ENCODE peak calls at places on chromosomes 2 and 18, in eight cellular contexts. V, X, A, M, C, L, O and Q are unnamed samples.

GRCh38 chr2:67883316-67884080 is 179.3 kb downstream of the C1D start:
- DNase-seq in V (no peak), X (no peak), A (no peak), M (peak; percentile 10), C (no peak), L (no peak), O (no peak), Q (no peak)

GRCh38 chr2:56713161-56713676 is 529.4 kb downstream of the CCDC85A start:
- DNase-seq in V (no peak), X (no peak), A (no peak), M (no peak), C (no peak), L (no peak), O (no peak), Q (no peak)

GRCh38 chr2:77552956-77553355 is 30.8 kb upstream of the LRRTM4 start:
- DNase-seq in V (no peak), X (no peak), A (no peak), M (no peak), C (no peak), L (no peak), O (no peak), Q (no peak)

GRCh38 chr2:188811522-188811921 is 162.7 kb upstream of the COL3A1 start:
- DNase-seq in V (no peak), X (no peak), A (no peak), M (no peak), C (no peak), L (no peak), O (no peak), Q (no peak)

GRCh38 chr2:149720615-149721014 is 133.0 kb upstream of the MMADHC start:
- DNase-seq in V (no peak), X (no peak), A (no peak), M (no peak), C (no peak), L (no peak), O (no peak), Q (no peak)

GRCh38 chr18:45954070-45954712 is 12.9 kb downstream of the EPG5 start:
- DNase-seq in V (no peak), X (no peak), A (no peak), M (no peak), C (peak; percentile 1), L (no peak), O (no peak), Q (no peak)

GRCh38 chr2:182867411-182868048 is 1.1 kb upstream of the FRZB start:
- DNase-seq in V (no peak), X (no peak), A (no peak), M (no peak), C (no peak), L (no peak), O (no peak), Q (no peak)

GRCh38 chr2:84458436-84459027 is 548 bp downstream of the SUCLG1 start:
- DNase-seq in V (no peak), X (no peak), A (no peak), M (peak; percentile 27), C (peak; percentile 7), L (no peak), O (peak; percentile 27), Q (peak; percentile 70)

GRCh38 chr2:207337234-207338219 is 171.8 kb upstream of the KLF7 start:
- DNase-seq in V (no peak), X (no peak), A (no peak), M (no peak), C (peak; percentile 63), L (no peak), O (peak; percentile 49), Q (no peak)

GRCh38 chr2:24360050-24360962 is at the start of gene ITSN2:
- DNase-seq in V (peak; percentile 79), X (peak; percentile 89), A (peak; percentile 82), M (peak; percentile 87), C (peak; percentile 84), L (peak; percentile 68), O (peak; percentile 76), Q (peak; percentile 88)

GRCh38 chr2:129318581-129319421 is 660.7 kb upstream of the RAB6C start:
- DNase-seq in V (no peak), X (no peak), A (no peak), M (no peak), C (peak; percentile 62), L (no peak), O (peak; percentile 11), Q (no peak)

GRCh38 chr2:205407984-205408383 is 274.3 kb upstream of the NRP2 start:
- DNase-seq in V (no peak), X (no peak), A (no peak), M (no peak), C (no peak), L (no peak), O (no peak), Q (no peak)

GRCh38 chr2:220090050-220090449 is 462.6 kb downstream of the SLC4A3 start:
- DNase-seq in V (no peak), X (no peak), A (no peak), M (no peak), C (peak; percentile 35), L (no peak), O (no peak), Q (no peak)

GRCh38 chr2:223970343-223971128 is 13.3 kb downstream of the MRPL44 start:
- DNase-seq in V (no peak), X (peak; percentile 74), A (peak; percentile 32), M (no peak), C (peak; percentile 64), L (no peak), O (no peak), Q (no peak)

GRCh38 chr2:230326453-230327417 is at the start of gene SP140L:
- DNase-seq in V (peak; percentile 66), X (no peak), A (peak; percentile 77), M (peak; percentile 85), C (peak; percentile 55), L (peak; percentile 55), O (peak; percentile 54), Q (peak; percentile 85)

GRCh38 chr2:239484571-239485355 is 83.9 kb upstream of the HDAC4 start:
- DNase-seq in V (no peak), X (no peak), A (no peak), M (no peak), C (no peak), L (no peak), O (no peak), Q (no peak)

GRCh38 chr2:212249451-212249850 is 289.2 kb downstream of the ERBB4 start:
- DNase-seq in V (no peak), X (no peak), A (no peak), M (no peak), C (peak; percentile 6), L (no peak), O (no peak), Q (no peak)

GRCh38 chr2:180979935-180980184 is 545 bp upstream of the UBE2E3 start:
- DNase-seq in V (no peak), X (no peak), A (no peak), M (no peak), C (no peak), L (no peak), O (no peak), Q (no peak)

GRCh38 chr18:24499814-24500601 is 39.6 kb downstream of the HRH4 start:
- DNase-seq in V (no peak), X (no peak), A (no peak), M (no peak), C (no peak), L (no peak), O (no peak), Q (no peak)

GRCh38 chr18:68467966-68468365 is 246.9 kb downstream of the TMX3 start:
- DNase-seq in V (no peak), X (no peak), A (no peak), M (no peak), C (no peak), L (no peak), O (no peak), Q (no peak)

GRCh38 chr2:234334146-234334545 is 162.7 kb downstream of the ARL4C start:
- DNase-seq in V (no peak), X (no peak), A (no peak), M (no peak), C (no peak), L (no peak), O (no peak), Q (no peak)

GRCh38 chr2:124248366-124248765 is 223.3 kb downstream of the CNTNAP5 start:
- DNase-seq in V (no peak), X (no peak), A (no peak), M (no peak), C (no peak), L (no peak), O (no peak), Q (no peak)

GRCh38 chr2:19664651-19665050 is 237.1 kb downstream of the TTC32 start:
- DNase-seq in V (no peak), X (no peak), A (no peak), M (no peak), C (no peak), L (no peak), O (no peak), Q (no peak)

GRCh38 chr2:46569061-46569560 is 89.7 kb downstream of the TMEM247 start:
- DNase-seq in V (no peak), X (no peak), A (no peak), M (no peak), C (no peak), L (peak; percentile 82), O (peak; percentile 27), Q (no peak)

GRCh38 chr2:8546319-8547283 is 135.3 kb upstream of the ID2 start:
- DNase-seq in V (peak; percentile 14), X (no peak), A (peak; percentile 18), M (no peak), C (no peak), L (no peak), O (no peak), Q (peak; percentile 17)

DNA sequence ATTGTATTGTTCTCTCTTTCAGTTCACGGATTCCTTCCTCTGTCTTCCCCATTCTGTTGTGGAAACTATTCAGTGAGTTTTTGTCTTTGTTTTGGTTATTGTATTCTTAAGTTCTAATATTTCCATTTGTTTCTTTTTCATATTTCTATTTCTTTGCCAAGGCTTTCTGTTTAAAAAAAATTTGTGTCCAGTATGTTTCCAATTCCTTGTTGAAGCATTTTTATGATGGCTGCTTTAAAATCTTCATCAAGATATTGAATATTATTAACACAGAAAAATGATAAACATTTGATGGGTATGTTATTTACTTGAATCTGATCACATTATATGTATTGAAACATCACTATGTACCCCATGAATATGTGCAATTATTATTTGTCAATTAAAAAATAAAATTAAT is 42.4 kb downstream of the ASB1 start:
- DNase-seq in V (no peak), X (no peak), A (no peak), M (no peak), C (no peak), L (no peak), O (no peak), Q (no peak)
- TF ChIP-seq EP300 in V (no peak), X (no peak), A (no peak), M (no peak), C (no peak), L (no peak), O (no peak), Q (no peak)

GRCh38 chr2:160061533-160062282 is 707 bp downstream of the PLA2R1 start:
- DNase-seq in V (peak; percentile 45), X (no peak), A (no peak), M (no peak), C (no peak), L (no peak), O (no peak), Q (peak; percentile 69)
- H3K4me3 ChIP-seq in V (peak overlapping the region; percentile 88), X (peak overlapping the region; percentile 78), A (peak overlapping the region; percentile 86), M (peak overlapping the region; percentile 55), C (peak overlapping the region; percentile 82), L (no peak overlapping the region), O (no peak overlapping the region), Q (peak overlapping the region; percentile 90)

GRCh38 chr2:197599285-197599965 is 76.0 kb downstream of the RFTN2 start:
- DNase-seq in V (no peak), X (no peak), A (no peak), M (no peak), C (peak; percentile 76), L (no peak), O (peak; percentile 49), Q (no peak)
- TF ChIP-seq EP300 in V (no peak), X (no peak), A (no peak), M (no peak), C (no peak), L (no peak), O (no peak), Q (no peak)

GRCh38 chr2:132560562-132560961 is 109.4 kb downstream of the LYPD1 start:
- DNase-seq in V (no peak), X (no peak), A (peak; percentile 62), M (no peak), C (no peak), L (no peak), O (no peak), Q (no peak)
- H3K4me3 ChIP-seq in V (no peak overlapping the region), X (no peak overlapping the region), A (no peak overlapping the region), M (no peak overlapping the region), C (no peak overlapping the region), L (no peak overlapping the region), O (no peak overlapping the region), Q (no peak overlapping the region)